ENCODE peak calls at places on chromosomes 1 and 21, in seven cellular contexts. F is fibroblast of villous mesenchyme, V is posterior cingulate gyrus, Y is omental fat pad, Q is T-helper 2 cell, U is NT2/D1, I is mucosa of gallbladder. B is an unnamed sample.

GRCh38 chr1:227946624-227947424 is 908 bp downstream of the WNT9A start:
- DNase-seq in I (peak), V (peak), U (peak), Q (peak), Y (no peak), F (peak), B (peak)

GRCh38 chr21:34513109-34513675 is 1.2 kb upstream of the KCNE1 start:
- DNase-seq in U (no peak), Y (no peak), Q (no peak), F (peak), V (no peak), I (no peak), B (no peak)

GRCh38 chr1:4631321-4631720 is 23.1 kb upstream of the AJAP1 start:
- DNase-seq in Y (no peak), I (no peak), Q (no peak), F (no peak), V (no peak), U (no peak), B (no peak)

GRCh38 chr1:57165546-57165945 is 199.7 kb upstream of the C8B start:
- DNase-seq in Y (no peak), U (no peak), I (no peak), F (no peak), Q (no peak), V (no peak), B (no peak)

GRCh38 chr1:74767490-74767889 is 34.5 kb downstream of the TYW3 start:
- DNase-seq in Q (no peak), Y (no peak), V (no peak), U (peak), F (peak), I (no peak), B (no peak)

GRCh38 chr1:163168053-163168452 is 34.7 kb downstream of the RGS5 start:
- DNase-seq in F (peak), U (no peak), Y (no peak), Q (no peak), I (peak), V (no peak), B (no peak)

GRCh38 chr1:202017385-202018225 is 7.2 kb downstream of the ELF3 start:
- DNase-seq in V (peak), F (no peak), Q (no peak), I (peak), U (no peak), Y (no peak), B (no peak)

GRCh38 chr1:24003331-24003972 is 23.3 kb upstream of the SRSF10 start:
- DNase-seq in V (no peak), F (peak), I (no peak), U (peak), Y (no peak), Q (no peak), B (no peak)

GRCh38 chr1:247104965-247105364 is 809 bp upstream of the ZNF669 start:
- DNase-seq in Q (no peak), F (no peak), V (no peak), I (no peak), U (no peak), Y (no peak), B (no peak)

GRCh38 chr1:114100148-114100547 is 53.5 kb downstream of the SYT6 start:
- DNase-seq in Y (no peak), U (no peak), F (no peak), V (no peak), Q (no peak), I (no peak), B (no peak)

GRCh38 chr1:19363526-19364152 is 51.5 kb downstream of the SLC66A1 start:
- DNase-seq in Y (no peak), F (no peak), Q (no peak), V (peak), I (no peak), U (no peak), B (no peak)

GRCh38 chr1:60132985-60133673 is 59.6 kb upstream of the C1orf87 start:
- DNase-seq in F (peak), I (no peak), U (no peak), Q (no peak), V (no peak), Y (no peak), B (no peak)

GRCh38 chr1:9753121-9753531 is 70.6 kb downstream of the CLSTN1 start:
- DNase-seq in F (peak), Y (no peak), Q (no peak), V (peak), I (no peak), U (no peak), B (no peak)

GRCh38 chr1:23217421-23218115 is at the start of gene HTR1D:
- DNase-seq in U (no peak), Q (no peak), F (no peak), I (no peak), V (no peak), Y (no peak), B (no peak)

GRCh38 chr1:62356257-62356835 is 37.1 kb upstream of the KANK4 start:
- DNase-seq in Y (no peak), U (no peak), V (no peak), I (no peak), Q (no peak), F (peak), B (no peak)

GRCh38 chr1:86758570-86758969 is 54.2 kb downstream of the SH3GLB1 start:
- DNase-seq in V (no peak), F (no peak), I (peak), U (no peak), Y (no peak), Q (no peak), B (no peak)

GRCh38 chr21:16085436-16085835 is 355.7 kb downstream of the USP25 start:
- DNase-seq in I (no peak), Q (no peak), F (no peak), U (no peak), Y (no peak), V (no peak), B (no peak)